ENCODE peak calls at places on chromosome 18, in five cellular contexts. One of them, this sample, is unnamed.

GRCh38 chr18:8553611-8553924 is 55.7 kb upstream of the RAB12 start:
- DNase-seq in GM12878: no peak
- DNase-seq in HepG2: no peak
- DNase-seq in SK-N-SH: no peak
- DNase-seq in K562: no peak
- DNase-seq in this sample: no peak

GRCh38 chr18:47397671-47398319 is 146.3 kb upstream of the SKOR2 start:
- DNase-seq in GM12878: no peak
- DNase-seq in HepG2: peak
- DNase-seq in SK-N-SH: peak
- DNase-seq in K562: peak
- DNase-seq in this sample: peak

GRCh38 chr18:79396431-79397287 is 929 bp downstream of the NFATC1 start:
- DNase-seq in GM12878: no peak
- DNase-seq in HepG2: no peak
- DNase-seq in SK-N-SH: no peak
- DNase-seq in K562: no peak
- DNase-seq in this sample: peak

GRCh38 chr18:48367557-48367956 is 41.6 kb downstream of the ZBTB7C start:
- DNase-seq in GM12878: no peak
- DNase-seq in HepG2: no peak
- DNase-seq in SK-N-SH: no peak
- DNase-seq in K562: no peak
- DNase-seq in this sample: no peak

GRCh38 chr18:61414116-61414515 is 80.9 kb downstream of the CDH20 start:
- DNase-seq in GM12878: no peak
- DNase-seq in HepG2: no peak
- DNase-seq in SK-N-SH: no peak
- DNase-seq in K562: no peak
- DNase-seq in this sample: no peak

GRCh38 chr18:59514193-59514592 is 155.1 kb upstream of the LMAN1 start:
- DNase-seq in GM12878: no peak
- DNase-seq in HepG2: peak
- DNase-seq in SK-N-SH: no peak
- DNase-seq in K562: no peak
- DNase-seq in this sample: no peak

GRCh38 chr18:76970749-76971148 is 148.4 kb downstream of the ZNF236 start:
- DNase-seq in GM12878: no peak
- DNase-seq in HepG2: no peak
- DNase-seq in SK-N-SH: no peak
- DNase-seq in K562: no peak
- DNase-seq in this sample: no peak

GRCh38 chr18:77055429-77056310 is 76.9 kb downstream of the MBP start:
- DNase-seq in GM12878: no peak
- DNase-seq in HepG2: no peak
- DNase-seq in SK-N-SH: no peak
- DNase-seq in K562: no peak
- DNase-seq in this sample: no peak

GRCh38 chr18:56770873-56771272 is 119.7 kb downstream of the WDR7 start:
- DNase-seq in GM12878: no peak
- DNase-seq in HepG2: no peak
- DNase-seq in SK-N-SH: no peak
- DNase-seq in K562: no peak
- DNase-seq in this sample: no peak

GRCh38 chr18:73807551-73808192 is 340.0 kb downstream of the FBXO15 start:
- DNase-seq in GM12878: no peak
- DNase-seq in HepG2: no peak
- DNase-seq in SK-N-SH: no peak
- DNase-seq in K562: no peak
- DNase-seq in this sample: no peak

GRCh38 chr18:64132871-64133270 is 16.0 kb downstream of the LINC00305 start:
- DNase-seq in GM12878: no peak
- DNase-seq in HepG2: no peak
- DNase-seq in SK-N-SH: no peak
- DNase-seq in K562: no peak
- DNase-seq in this sample: no peak

GRCh38 chr18:12246849-12247808 is 7.0 kb upstream of the CIDEA start:
- DNase-seq in GM12878: no peak
- DNase-seq in HepG2: peak
- DNase-seq in SK-N-SH: peak
- DNase-seq in K562: peak
- DNase-seq in this sample: peak

GRCh38 chr18:28961669-28962228 is 784.8 kb upstream of the CDH2 start:
- DNase-seq in GM12878: no peak
- DNase-seq in HepG2: peak
- DNase-seq in SK-N-SH: peak
- DNase-seq in K562: no peak
- DNase-seq in this sample: peak

GRCh38 chr18:35713545-35713944 is 132.0 kb downstream of the GALNT1 start:
- DNase-seq in GM12878: no peak
- DNase-seq in HepG2: no peak
- DNase-seq in SK-N-SH: no peak
- DNase-seq in K562: no peak
- DNase-seq in this sample: no peak

GRCh38 chr18:10197097-10197496 is 257.3 kb upstream of the APCDD1 start:
- DNase-seq in GM12878: no peak
- DNase-seq in HepG2: no peak
- DNase-seq in SK-N-SH: no peak
- DNase-seq in K562: no peak
- DNase-seq in this sample: no peak

GRCh38 chr18:55306338-55306737 is 281.7 kb downstream of the TCF4 start:
- DNase-seq in GM12878: no peak
- DNase-seq in HepG2: no peak
- DNase-seq in SK-N-SH: no peak
- DNase-seq in K562: no peak
- DNase-seq in this sample: no peak

GRCh38 chr18:51525453-51526225 is 328.2 kb upstream of the MEX3C start:
- DNase-seq in GM12878: no peak
- DNase-seq in HepG2: no peak
- DNase-seq in SK-N-SH: no peak
- DNase-seq in K562: no peak
- DNase-seq in this sample: no peak

GRCh38 chr18:31565345-31565744 is 26.3 kb upstream of the TTR start:
- DNase-seq in GM12878: no peak
- DNase-seq in HepG2: no peak
- DNase-seq in SK-N-SH: no peak
- DNase-seq in K562: no peak
- DNase-seq in this sample: no peak

GRCh38 chr18:62379051-62379450 is 53.9 kb downstream of the TNFRSF11A start:
- DNase-seq in GM12878: no peak
- DNase-seq in HepG2: no peak
- DNase-seq in SK-N-SH: no peak
- DNase-seq in K562: no peak
- DNase-seq in this sample: no peak

GRCh38 chr18:867257-867656 is 37.4 kb upstream of the ADCYAP1 start:
- DNase-seq in GM12878: no peak
- DNase-seq in HepG2: no peak
- DNase-seq in SK-N-SH: no peak
- DNase-seq in K562: no peak
- DNase-seq in this sample: no peak

GRCh38 chr18:864872-865273 is 39.8 kb upstream of the ADCYAP1 start:
- DNase-seq in GM12878: no peak
- DNase-seq in HepG2: peak
- DNase-seq in SK-N-SH: peak
- DNase-seq in K562: peak
- DNase-seq in this sample: peak
- TF ChIP-seq REST in GM12878: no peak
- TF ChIP-seq REST in HepG2: no peak
- TF ChIP-seq REST in SK-N-SH: peak
- TF ChIP-seq REST in K562: peak
- TF ChIP-seq REST in this sample: no peak

GRCh38 chr18:32891797-32892196 is 119.0 kb upstream of the KLHL14 start:
- DNase-seq in GM12878: no peak
- DNase-seq in HepG2: peak
- DNase-seq in SK-N-SH: no peak
- DNase-seq in K562: no peak
- DNase-seq in this sample: no peak
- TF ChIP-seq RFX5 in GM12878: no peak
- TF ChIP-seq RFX5 in HepG2: no peak
- TF ChIP-seq RFX5 in SK-N-SH: no peak
- TF ChIP-seq RFX5 in K562: no peak
- TF ChIP-seq RFX5 in this sample: no peak

GRCh38 chr18:45275367-45276113 is 339.7 kb upstream of the SLC14A2 start:
- DNase-seq in GM12878: no peak
- DNase-seq in HepG2: peak
- DNase-seq in SK-N-SH: no peak
- DNase-seq in K562: peak
- DNase-seq in this sample: peak
- TF ChIP-seq REST in GM12878: no peak
- TF ChIP-seq REST in HepG2: no peak
- TF ChIP-seq REST in SK-N-SH: no peak
- TF ChIP-seq REST in K562: no peak
- TF ChIP-seq REST in this sample: no peak

GRCh38 chr18:25516747-25517498 is 165.0 kb upstream of the ZNF521 start:
- DNase-seq in GM12878: no peak
- DNase-seq in HepG2: no peak
- DNase-seq in SK-N-SH: no peak
- DNase-seq in K562: no peak
- DNase-seq in this sample: no peak
- TF ChIP-seq RFX5 in GM12878: no peak
- TF ChIP-seq RFX5 in HepG2: no peak
- TF ChIP-seq RFX5 in SK-N-SH: no peak
- TF ChIP-seq RFX5 in K562: no peak
- TF ChIP-seq RFX5 in this sample: no peak

DNA sequence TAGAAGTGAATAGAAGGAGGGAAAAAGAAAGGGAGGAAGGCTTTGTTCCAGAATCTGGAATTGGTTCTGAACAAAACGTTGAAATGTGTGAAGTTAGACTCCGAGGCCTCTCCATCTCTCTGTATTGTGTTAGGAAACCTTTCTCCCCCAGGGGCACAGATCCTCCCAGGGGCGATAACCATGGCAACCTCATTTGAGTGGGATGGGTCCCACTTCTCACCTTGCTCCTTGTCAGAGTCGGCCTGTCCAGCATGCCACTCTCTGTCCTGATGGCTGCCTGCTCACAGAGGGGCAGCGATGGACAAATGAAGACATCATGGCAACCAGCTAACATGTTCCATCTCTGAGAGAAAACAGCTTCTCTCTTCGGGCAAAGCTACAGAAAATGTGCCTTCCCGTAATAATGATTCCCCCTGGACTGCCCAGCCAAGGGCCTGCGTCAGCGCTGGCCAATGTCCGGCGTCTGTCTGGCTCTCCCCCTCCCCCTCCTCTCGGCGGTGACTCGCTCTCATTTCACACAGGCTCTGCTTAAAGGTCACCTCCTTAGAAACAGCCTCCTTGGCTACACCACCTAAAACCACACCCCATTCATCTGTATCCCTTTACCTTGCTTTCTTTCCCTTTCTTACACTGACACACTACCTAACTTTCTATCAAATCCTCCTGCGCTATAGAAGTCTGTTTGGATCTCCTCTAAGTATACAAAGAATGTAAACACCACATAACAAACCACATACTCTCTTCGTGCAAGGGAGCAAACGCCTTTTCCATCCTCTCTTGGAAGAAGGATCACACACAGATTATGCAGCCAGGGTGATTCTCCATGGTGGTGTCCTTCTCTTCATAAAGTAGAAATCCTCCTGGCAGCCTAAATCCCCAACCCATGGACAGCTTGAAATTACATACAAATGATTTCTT is 32.1 kb upstream of the TTC39C start:
- DNase-seq in GM12878: no peak
- DNase-seq in HepG2: no peak
- DNase-seq in SK-N-SH: peak
- DNase-seq in K562: no peak
- DNase-seq in this sample: peak
- TF ChIP-seq REST in GM12878: no peak
- TF ChIP-seq REST in HepG2: no peak
- TF ChIP-seq REST in SK-N-SH: no peak
- TF ChIP-seq REST in K562: no peak
- TF ChIP-seq REST in this sample: no peak

DNA sequence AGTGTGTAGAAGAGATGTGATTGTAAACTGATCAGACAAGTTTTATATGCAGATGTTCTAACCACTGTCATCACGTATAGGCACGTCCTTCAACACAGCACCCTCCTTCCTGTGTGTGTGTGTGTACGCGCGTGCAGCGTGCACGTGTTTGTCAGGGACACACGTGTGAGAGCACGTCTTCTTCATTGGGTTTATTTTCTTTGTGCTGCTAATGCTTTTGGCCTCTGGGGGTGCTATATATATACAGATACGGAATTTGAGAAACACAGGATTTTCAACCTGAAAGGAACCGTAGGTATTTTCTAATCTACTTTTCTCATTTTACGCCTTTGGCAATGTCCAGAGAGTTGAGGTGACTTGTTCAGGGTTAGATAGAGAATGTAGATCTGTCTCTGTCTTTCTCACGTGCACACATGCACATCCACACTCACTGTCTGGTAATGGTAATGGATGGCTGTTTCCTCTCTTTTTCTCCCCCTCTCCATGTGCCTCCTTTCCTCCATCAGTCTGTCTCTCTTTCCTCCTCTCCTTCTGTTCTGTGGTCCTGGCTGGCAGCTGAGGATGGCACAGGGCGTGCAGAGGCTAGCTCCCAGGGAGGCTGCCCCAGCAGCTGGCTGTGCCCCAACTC is 13.4 kb upstream of the CELF4 start:
- DNase-seq in GM12878: no peak
- DNase-seq in HepG2: peak
- DNase-seq in SK-N-SH: peak
- DNase-seq in K562: peak
- DNase-seq in this sample: peak
- TF ChIP-seq RFX5 in GM12878: no peak
- TF ChIP-seq RFX5 in HepG2: no peak
- TF ChIP-seq RFX5 in SK-N-SH: no peak
- TF ChIP-seq RFX5 in K562: no peak
- TF ChIP-seq RFX5 in this sample: no peak

GRCh38 chr18:50053142-50053541 is 141.8 kb downstream of the MYO5B start:
- DNase-seq in GM12878: no peak
- DNase-seq in HepG2: no peak
- DNase-seq in SK-N-SH: no peak
- DNase-seq in K562: no peak
- DNase-seq in this sample: no peak
- TF ChIP-seq REST in GM12878: no peak
- TF ChIP-seq REST in HepG2: no peak
- TF ChIP-seq REST in SK-N-SH: no peak
- TF ChIP-seq REST in K562: no peak
- TF ChIP-seq REST in this sample: no peak

GRCh38 chr18:38611036-38611964 is 1045.7 kb upstream of the CELF4 start:
- DNase-seq in GM12878: peak
- DNase-seq in HepG2: no peak
- DNase-seq in SK-N-SH: no peak
- DNase-seq in K562: no peak
- DNase-seq in this sample: no peak

DNA sequence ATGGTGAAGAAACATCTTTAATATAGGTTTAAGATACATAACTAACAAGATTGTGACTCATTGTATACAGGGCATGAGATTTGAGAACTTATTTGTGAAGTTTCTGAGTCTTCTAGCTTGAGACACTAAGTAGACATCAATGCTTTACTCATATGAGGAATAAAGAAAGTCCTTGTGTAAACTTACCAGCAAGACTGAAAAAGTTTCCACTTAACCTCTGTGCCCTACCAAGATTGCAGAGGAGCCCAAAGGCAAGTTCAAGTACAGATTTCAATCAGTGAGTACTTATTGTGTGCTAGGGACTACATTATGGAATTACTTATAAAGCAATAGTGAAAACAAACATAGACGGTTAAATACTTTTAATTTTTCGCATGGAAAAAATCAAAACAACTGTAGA is 1041.2 kb upstream of the CELF4 start:
- DNase-seq in GM12878: peak
- DNase-seq in HepG2: no peak
- DNase-seq in SK-N-SH: no peak
- DNase-seq in K562: no peak
- DNase-seq in this sample: no peak
- TF ChIP-seq RFX5 in GM12878: no peak
- TF ChIP-seq RFX5 in HepG2: no peak
- TF ChIP-seq RFX5 in SK-N-SH: no peak
- TF ChIP-seq RFX5 in K562: no peak
- TF ChIP-seq RFX5 in this sample: no peak

This sample was measured in A549.